ENCODE peak calls at places on chromosomes 5 and 9, in four cellular contexts. M, E, D and J are unnamed samples.

GRCh38 chr5:38258319-38259061 is at the start of gene EGFLAM:
- DNase-seq in M (peak; percentile 9), E (no peak), D (no peak), J (no peak)

GRCh38 chr5:134458676-134459403 is 47.2 kb upstream of the CDKN2AIPNL start:
- DNase-seq in M (no peak), E (no peak), D (no peak), J (no peak)

GRCh38 chr9:128523199-128523925 is 18.8 kb downstream of the GLE1 start:
- DNase-seq in M (peak; percentile 62), E (no peak), D (no peak), J (peak; percentile 85)

GRCh38 chr9:19369107-19369506 is 10.9 kb downstream of the RPS6 start:
- DNase-seq in M (no peak), E (no peak), D (no peak), J (no peak)

GRCh38 chr5:111680737-111681413 is 76.1 kb downstream of the NREP start:
- DNase-seq in M (peak; percentile 98), E (peak; percentile 80), D (no peak), J (no peak)

GRCh38 chr5:142508630-142509425 is 177.1 kb downstream of the FGF1 start:
- DNase-seq in M (no peak), E (no peak), D (no peak), J (no peak)

GRCh38 chr5:113123563-113123962 is 147.0 kb downstream of the DCP2 start:
- DNase-seq in M (peak; percentile 5), E (no peak), D (no peak), J (no peak)

GRCh38 chr9:112378441-112379176 is 1.3 kb upstream of the HSDL2 start:
- DNase-seq in M (no peak), E (no peak), D (no peak), J (no peak)

GRCh38 chr5:174775071-174775470 is 50.7 kb downstream of the MSX2 start:
- DNase-seq in M (no peak), E (no peak), D (no peak), J (no peak)

GRCh38 chr9:113187935-113188595 is 33.0 kb downstream of the FKBP15 start:
- DNase-seq in M (peak; percentile 79), E (peak; percentile 81), D (no peak), J (no peak)

GRCh38 chr5:59673438-59674058 is 220.0 kb downstream of the PDE4D start:
- DNase-seq in M (peak; percentile 69), E (no peak), D (peak; percentile 10), J (peak; percentile 28)

GRCh38 chr9:89810434-89810833 is 205.6 kb downstream of the GADD45G start:
- DNase-seq in M (peak; percentile 50), E (no peak), D (no peak), J (no peak)

GRCh38 chr9:87263291-87263690 is 234.4 kb upstream of the DAPK1 start:
- DNase-seq in M (no peak), E (no peak), D (no peak), J (no peak)

GRCh38 chr9:18238752-18239151 is 235.2 kb upstream of the ADAMTSL1 start:
- DNase-seq in M (peak; percentile 35), E (no peak), D (no peak), J (no peak)

GRCh38 chr5:158463188-158463587 is 604.2 kb upstream of the CLINT1 start:
- DNase-seq in M (no peak), E (no peak), D (no peak), J (no peak)

GRCh38 chr5:35665066-35665465 is 47.4 kb downstream of the SPEF2 start:
- DNase-seq in M (no peak), E (no peak), D (no peak), J (no peak)

GRCh38 chr5:32193591-32193990 is 19.5 kb upstream of the GOLPH3 start:
- DNase-seq in M (peak; percentile 91), E (peak; percentile 42), D (no peak), J (no peak)

GRCh38 chr5:76660360-76660759 is 37.2 kb upstream of the F2RL2 start:
- DNase-seq in M (no peak), E (no peak), D (no peak), J (no peak)

GRCh38 chr9:134984372-134985240 is 66.9 kb upstream of the FCN1 start:
- DNase-seq in M (no peak), E (no peak), D (no peak), J (no peak)

GRCh38 chr5:171435908-171436307 is 16.5 kb downstream of the FGF18 start:
- DNase-seq in M (no peak), E (no peak), D (no peak), J (no peak)

GRCh38 chr9:77013932-77014596 is 5.4 kb upstream of the FOXB2 start:
- DNase-seq in M (no peak), E (no peak), D (no peak), J (no peak)

GRCh38 chr5:23208959-23209431 is 298.4 kb upstream of the PRDM9 start:
- DNase-seq in M (peak; percentile 29), E (no peak), D (no peak), J (peak; percentile 60)

GRCh38 chr5:123997354-123998215 is 485.6 kb downstream of the CSNK1G3 start:
- DNase-seq in M (peak; percentile 69), E (peak; percentile 74), D (no peak), J (no peak)

GRCh38 chr5:38715671-38716070 is 130.1 kb upstream of the OSMR start:
- DNase-seq in M (peak; percentile 30), E (no peak), D (no peak), J (no peak)

GRCh38 chr5:122965111-122965510 is 71.4 kb downstream of the PPIC start:
- DNase-seq in M (no peak), E (no peak), D (no peak), J (no peak)

GRCh38 chr5:126641387-126641786 is 40.6 kb downstream of the PHAX start:
- DNase-seq in M (no peak), E (no peak), D (no peak), J (no peak)

GRCh38 chr9:93258818-93259489 is 75.0 kb downstream of the WNK2 start:
- DNase-seq in M (no peak), E (no peak), D (no peak), J (no peak)

GRCh38 chr9:6029581-6029980 is 14.2 kb upstream of the RANBP6 start:
- DNase-seq in M (no peak), E (no peak), D (no peak), J (no peak)

GRCh38 chr9:111041902-111042301 is 3.6 kb upstream of the LPAR1 start:
- DNase-seq in M (no peak), E (no peak), D (no peak), J (no peak)

GRCh38 chr5:31335456-31335855 is 142.0 kb downstream of the CDH6 start:
- DNase-seq in M (no peak), E (no peak), D (no peak), J (no peak)

GRCh38 chr9:79757906-79758669 is 186.3 kb downstream of the TLE4 start:
- DNase-seq in M (peak; percentile 31), E (no peak), D (no peak), J (peak; percentile 15)

GRCh38 chr5:57841671-57842375 is 359.2 kb upstream of the ACTBL2 start:
- DNase-seq in M (peak; percentile 95), E (peak; percentile 97), D (no peak), J (no peak)

GRCh38 chr9:84754461-84754860 is 84.9 kb downstream of the NTRK2 start:
- DNase-seq in M (peak; percentile 77), E (no peak), D (no peak), J (no peak)
- H3K4me3 ChIP-seq in M (no peak overlapping the region), E (no peak overlapping the region), D (no peak overlapping the region), J (no peak overlapping the region)

DNA sequence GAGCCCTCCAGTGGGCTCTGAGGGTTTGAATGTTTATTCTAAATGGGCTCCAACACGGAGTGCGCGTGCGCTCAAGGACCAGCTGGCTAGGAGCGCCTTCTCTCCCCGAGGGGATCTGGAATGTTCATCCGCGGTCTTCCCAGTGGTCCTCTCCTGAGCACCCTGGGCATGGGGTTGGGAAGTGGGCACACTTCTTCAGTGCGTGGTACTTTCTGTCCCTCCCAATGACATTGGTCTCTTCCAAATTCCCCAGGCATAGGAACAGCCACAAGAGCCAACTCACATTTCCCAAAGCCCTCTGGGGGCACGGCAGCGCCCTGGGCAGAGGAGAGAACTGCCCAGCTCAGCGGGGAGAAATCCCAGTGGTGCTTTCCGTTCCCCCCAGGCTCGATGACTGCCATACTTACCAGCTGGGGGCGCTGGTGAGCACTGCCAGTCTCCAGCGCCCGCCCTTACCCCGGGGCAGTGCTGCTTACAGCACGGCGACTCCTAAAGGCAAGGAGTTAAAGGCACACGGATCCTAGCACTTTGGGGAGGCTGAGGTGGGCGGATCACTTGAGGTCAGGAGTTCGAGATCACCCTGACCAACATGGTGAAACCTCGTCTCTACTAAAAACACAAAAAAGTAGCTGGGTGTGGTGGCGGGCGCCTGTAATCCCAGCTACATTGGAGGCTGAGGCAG is 29.9 kb upstream of the OBP2B start:
- DNase-seq in M (peak; percentile 8), E (no peak), D (peak; percentile 56), J (peak; percentile 53)
- H3K4me3 ChIP-seq in M (no peak overlapping the region), E (peak overlapping the region; percentile 29), D (no peak overlapping the region), J (no peak overlapping the region)

GRCh38 chr5:11383506-11384095 is 520.6 kb downstream of the CTNND2 start:
- DNase-seq in M (no peak), E (no peak), D (no peak), J (no peak)

GRCh38 chr5:11385901-11386293 is 518.3 kb downstream of the CTNND2 start:
- DNase-seq in M (no peak), E (no peak), D (no peak), J (no peak)

GRCh38 chr5:11385251-11385900 is 518.9 kb downstream of the CTNND2 start:
- DNase-seq in M (no peak), E (no peak), D (no peak), J (no peak)

GRCh38 chr5:11387382-11387781 is 516.9 kb downstream of the CTNND2 start:
- DNase-seq in M (no peak), E (no peak), D (no peak), J (no peak)

GRCh38 chr5:11384441-11385250 is 519.6 kb downstream of the CTNND2 start:
- DNase-seq in M (no peak), E (no peak), D (no peak), J (no peak)
- H3K4me3 ChIP-seq in M (peak overlapping the region; percentile 40), E (peak overlapping the region; percentile 42), D (no peak overlapping the region), J (no peak overlapping the region)

GRCh38 chr5:139711852-139712171 is 63.7 kb downstream of the CXXC5 start:
- DNase-seq in M (no peak), E (no peak), D (no peak), J (no peak)
- H3K4me3 ChIP-seq in M (peak overlapping the region; percentile 36), E (peak overlapping the region; percentile 59), D (no peak overlapping the region), J (peak overlapping the region; percentile 47)